ENCODE peak calls at places on chromosomes 11 and 22, in nine cellular contexts. Y, L, C, D, M, F, Q, G and B are unnamed samples.

GRCh38 chr11:96095884-96096301 is 172.0 kb upstream of the MTMR2 start:
- ATAC-seq in Y (no peak), Q (no peak), F (no peak), M (peak), L (no peak), D (peak), G (no peak), C (no peak), B (no peak)

GRCh38 chr11:25163421-25163820 is 666.6 kb downstream of the LUZP2 start:
- ATAC-seq in F (no peak), L (no peak), G (no peak), Q (no peak), C (no peak), D (no peak), M (no peak), Y (no peak), B (no peak)

GRCh38 chr22:24564376-24565058 is 8.7 kb downstream of the SNRPD3 start:
- ATAC-seq in Q (no peak), D (no peak), F (no peak), C (peak), Y (no peak), G (peak), L (peak), M (peak), B (no peak)

GRCh38 chr11:21811572-21811971 is 381.3 kb upstream of the ANO5 start:
- ATAC-seq in G (no peak), L (no peak), F (no peak), C (peak), D (no peak), M (no peak), Y (no peak), Q (no peak), B (no peak)

GRCh38 chr11:18798941-18799469 is 7.4 kb upstream of the PTPN5 start:
- ATAC-seq in Q (peak), D (no peak), M (no peak), C (no peak), L (no peak), F (peak), Y (peak), G (no peak), B (no peak)

GRCh38 chr11:77154381-77155081 is 26.5 kb downstream of the MYO7A start:
- ATAC-seq in F (no peak), L (peak), C (peak), D (peak), M (no peak), G (peak), Q (no peak), Y (no peak), B (no peak)

GRCh38 chr11:111335124-111335535 is 36.8 kb downstream of the POU2AF3 start:
- ATAC-seq in C (no peak), L (peak), F (no peak), Y (no peak), Q (no peak), D (peak), M (no peak), G (no peak), B (no peak)

GRCh38 chr11:10581481-10582019 is 13.1 kb upstream of the LYVE1 start:
- ATAC-seq in C (peak), Y (no peak), L (peak), D (peak), Q (no peak), F (no peak), M (peak), G (peak), B (peak)

GRCh38 chr22:24432059-24432853 is 4.9 kb downstream of the ADORA2A start:
- ATAC-seq in G (peak), Q (no peak), Y (no peak), L (peak), F (no peak), C (peak), M (peak), D (peak), B (no peak)

GRCh38 chr11:129580278-129580677 is 204.6 kb downstream of the BARX2 start:
- ATAC-seq in Y (no peak), D (peak), L (no peak), M (no peak), Q (peak), F (no peak), G (no peak), C (peak), B (peak)

GRCh38 chr11:134640971-134641968 is 229.2 kb upstream of the B3GAT1 start:
- ATAC-seq in C (no peak), F (peak), Q (no peak), M (no peak), D (no peak), L (no peak), Y (no peak), G (no peak), B (no peak)

GRCh38 chr11:14713518-14714244 is 70.1 kb downstream of the PDE3B start:
- ATAC-seq in D (peak), M (no peak), Y (peak), G (no peak), L (no peak), C (no peak), F (peak), Q (peak), B (no peak)

GRCh38 chr11:8035225-8035846 is 45.7 kb upstream of the TUB start:
- ATAC-seq in C (peak), F (no peak), M (peak), Q (no peak), Y (no peak), L (no peak), D (no peak), G (no peak), B (no peak)

GRCh38 chr11:45647329-45647728 is 18.1 kb downstream of the CHST1 start:
- ATAC-seq in Q (no peak), D (no peak), C (no peak), M (no peak), F (peak), L (no peak), G (no peak), Y (no peak), B (no peak)

GRCh38 chr22:27148025-27148424 is 490.6 kb downstream of the MIAT start:
- ATAC-seq in M (no peak), C (no peak), L (no peak), Q (no peak), F (no peak), D (no peak), Y (no peak), G (no peak), B (no peak)

GRCh38 chr11:73017024-73017751 is 124.9 kb downstream of the FCHSD2 start:
- ATAC-seq in L (no peak), F (no peak), Q (no peak), Y (no peak), D (peak), C (no peak), M (no peak), G (peak), B (no peak)

GRCh38 chr22:29907753-29908515 is 25.0 kb downstream of the MTMR3 start:
- ATAC-seq in Q (no peak), G (peak), M (peak), C (peak), L (peak), Y (no peak), D (peak), F (peak), B (no peak)

GRCh38 chr11:12126352-12127019 is 16.1 kb downstream of the MICAL2 start:
- ATAC-seq in F (no peak), C (no peak), D (peak), Y (no peak), G (no peak), L (no peak), Q (no peak), M (peak), B (no peak)

GRCh38 chr11:121323208-121323607 is 30.6 kb downstream of the SC5D start:
- ATAC-seq in F (no peak), G (no peak), L (no peak), Q (no peak), C (no peak), Y (no peak), M (no peak), D (no peak), B (no peak)

GRCh38 chr22:19755722-19756287 is 4.8 kb upstream of the TBX1 start:
- ATAC-seq in G (no peak), M (no peak), D (no peak), C (no peak), Y (no peak), Q (no peak), F (no peak), L (no peak), B (no peak)

GRCh38 chr11:1747753-1748466 is 2.5 kb downstream of the IFITM10 start:
- ATAC-seq in Y (no peak), C (no peak), M (no peak), D (no peak), F (no peak), L (no peak), Q (no peak), G (peak), B (no peak)

GRCh38 chr11:71341173-71341572 is 88.8 kb upstream of the SHANK2 start:
- ATAC-seq in F (no peak), Y (no peak), C (no peak), D (no peak), M (no peak), Q (no peak), G (no peak), L (no peak), B (no peak)

GRCh38 chr11:10568486-10568941 is at the start of gene LYVE1:
- ATAC-seq in F (no peak), C (peak), Y (no peak), M (peak), L (peak), G (peak), Q (no peak), D (peak), B (no peak)

GRCh38 chr11:120331301-120331966 is 4.8 kb upstream of the ARHGEF12 start:
- ATAC-seq in Y (no peak), D (no peak), L (no peak), Q (no peak), M (peak), F (no peak), C (peak), G (no peak), B (no peak)

GRCh38 chr11:126751242-126751641 is 249.3 kb downstream of the KIRREL3 start:
- ATAC-seq in L (no peak), F (no peak), Y (no peak), M (no peak), Q (no peak), G (no peak), D (no peak), C (no peak), B (no peak)

GRCh38 chr11:91097069-91097468 is 874.2 kb upstream of the CHORDC1 start:
- ATAC-seq in C (no peak), D (no peak), Q (no peak), G (no peak), M (no peak), Y (no peak), F (no peak), L (no peak), B (no peak)

GRCh38 chr11:123063396-123064267 is 1.7 kb upstream of the HSPA8 start:
- ATAC-seq in G (peak), M (no peak), L (peak), Y (no peak), F (peak), Q (no peak), D (peak), C (no peak), B (no peak)

GRCh38 chr11:83827940-83828554 is 541.9 kb upstream of the CCDC90B start:
- ATAC-seq in Y (no peak), L (peak), Q (peak), C (peak), G (no peak), D (peak), F (peak), M (no peak), B (peak)

GRCh38 chr11:100875521-100875869 is 188.4 kb downstream of the ARHGAP42 start:
- ATAC-seq in L (no peak), Q (no peak), Y (no peak), M (no peak), D (no peak), G (no peak), C (no peak), F (no peak), B (no peak)

GRCh38 chr11:2870955-2871720 is 14.4 kb downstream of the CDKN1C start:
- ATAC-seq in C (peak), D (no peak), Y (no peak), G (no peak), L (no peak), F (no peak), M (no peak), Q (no peak), B (no peak)

GRCh38 chr22:24096401-24097115 is 84.7 kb upstream of the SUSD2 start:
- ATAC-seq in F (no peak), L (no peak), G (no peak), Q (no peak), C (no peak), D (no peak), Y (no peak), M (no peak), B (no peak)

GRCh38 chr11:58606930-58607714 is 15.3 kb upstream of the CNTF start:
- ATAC-seq in M (no peak), L (no peak), C (no peak), G (no peak), Y (no peak), F (no peak), D (no peak), Q (no peak), B (no peak)

GRCh38 chr22:37932821-37933578 is 20.4 kb downstream of the C22orf23 start:
- ATAC-seq in M (no peak), Y (no peak), Q (no peak), F (no peak), G (no peak), L (no peak), C (no peak), D (peak), B (no peak)

GRCh38 chr11:27354359-27354965 is 8.6 kb downstream of the CCDC34 start:
- ATAC-seq in Q (no peak), L (peak), C (no peak), D (no peak), Y (no peak), F (no peak), G (no peak), M (no peak), B (no peak)

GRCh38 chr22:46393791-46394333 is 58.3 kb downstream of the TRMU start:
- ATAC-seq in C (no peak), Y (peak), M (no peak), Q (no peak), F (no peak), D (no peak), L (no peak), G (no peak), B (no peak)

GRCh38 chr11:130217133-130217631 is 57.6 kb downstream of the ST14 start:
- ATAC-seq in L (no peak), C (peak), F (no peak), M (no peak), Q (no peak), Y (no peak), G (no peak), D (no peak), B (no peak)

GRCh38 chr11:105151936-105152554 is 12.5 kb upstream of the CARD18 start:
- ATAC-seq in F (no peak), L (no peak), Q (no peak), G (no peak), Y (no peak), D (no peak), C (no peak), M (no peak), B (no peak)

GRCh38 chr11:80815752-80816453 is 1375.1 kb upstream of the TENM4 start:
- ATAC-seq in D (no peak), F (peak), M (no peak), L (no peak), Q (no peak), C (no peak), Y (no peak), G (no peak), B (peak)